ENCODE peak calls at places on chromosomes 12 and 14, in eight cellular contexts. X is upper lobe of right lung, O is thoracic aorta, S is tibial nerve, M is fibroblast of lung, U is astrocyte, H is cardiac muscle cell, T is tibial artery. Z is an unnamed sample. For H3K4me1, the result is how much of the 10 kb centered on the place peaks cover.

GRCh38 chr14:51419685-51420084 is 179.6 kb downstream of the TMX1 start:
- DNase-seq in X (no peak), O (no peak), S (no peak), M (no peak), U (no peak), H (no peak), T (no peak), Z (no peak)

GRCh38 chr12:84785951-84786350 is 126.6 kb downstream of the SLC6A15 start:
- DNase-seq in X (no peak), O (no peak), S (no peak), M (peak), U (no peak), H (peak), T (no peak), Z (no peak)

GRCh38 chr14:65357091-65357490 is 55.4 kb upstream of the FUT8 start:
- DNase-seq in X (no peak), O (no peak), S (no peak), M (no peak), U (no peak), H (no peak), T (no peak), Z (no peak)

GRCh38 chr12:99157946-99158345 is 489.6 kb upstream of the GARIN6 start:
- DNase-seq in X (no peak), O (no peak), S (no peak), M (no peak), U (peak), H (no peak), T (no peak), Z (no peak)

GRCh38 chr14:101333335-101334280 is 227.7 kb upstream of the DIO3 start:
- DNase-seq in X (no peak), O (no peak), S (no peak), M (no peak), U (peak), H (no peak), T (no peak), Z (no peak)

GRCh38 chr12:24045816-24046257 is 96.4 kb upstream of the SOX5 start:
- DNase-seq in X (no peak), O (no peak), S (no peak), M (peak), U (peak), H (peak), T (peak), Z (peak)

GRCh38 chr14:99658218-99658617 is 13.3 kb downstream of the HHIPL1 start:
- DNase-seq in X (no peak), O (no peak), S (no peak), M (no peak), U (no peak), H (no peak), T (no peak), Z (no peak)

GRCh38 chr12:10722502-10722904 is 620 bp downstream of the YBX3 start:
- DNase-seq in X (peak), O (peak), S (no peak), M (peak), U (peak), H (peak), T (peak), Z (peak)

GRCh38 chr12:9588749-9589148 is 19.0 kb downstream of the KLRB1 start:
- DNase-seq in X (no peak), O (no peak), S (no peak), M (no peak), U (no peak), H (no peak), T (no peak), Z (no peak)
- H3K27ac ChIP-seq in X (no peak), O (no peak), S (no peak), M (no peak), U (no peak), H (no peak), T (no peak), Z (no peak)

GRCh38 chr12:97131220-97131981 is 224.3 kb downstream of the NEDD1 start:
- DNase-seq in X (no peak), O (no peak), S (no peak), M (no peak), U (no peak), H (no peak), T (no peak), Z (no peak)

GRCh38 chr12:97132270-97132669 is 225.2 kb downstream of the NEDD1 start:
- DNase-seq in X (no peak), O (no peak), S (no peak), M (no peak), U (no peak), H (no peak), T (no peak), Z (no peak)

GRCh38 chr12:97140355-97140754 is 233.3 kb downstream of the NEDD1 start:
- DNase-seq in X (no peak), O (no peak), S (no peak), M (no peak), U (no peak), H (no peak), T (no peak), Z (no peak)

GRCh38 chr12:97134495-97134894 is 227.4 kb downstream of the NEDD1 start:
- DNase-seq in X (no peak), O (no peak), S (no peak), M (no peak), U (no peak), H (no peak), T (no peak), Z (no peak)
- TF ChIP-seq CTCF in X (no peak), O (no peak), S (no peak), M (no peak), U (no peak), H (no peak), T (no peak), Z (no peak)

DNA sequence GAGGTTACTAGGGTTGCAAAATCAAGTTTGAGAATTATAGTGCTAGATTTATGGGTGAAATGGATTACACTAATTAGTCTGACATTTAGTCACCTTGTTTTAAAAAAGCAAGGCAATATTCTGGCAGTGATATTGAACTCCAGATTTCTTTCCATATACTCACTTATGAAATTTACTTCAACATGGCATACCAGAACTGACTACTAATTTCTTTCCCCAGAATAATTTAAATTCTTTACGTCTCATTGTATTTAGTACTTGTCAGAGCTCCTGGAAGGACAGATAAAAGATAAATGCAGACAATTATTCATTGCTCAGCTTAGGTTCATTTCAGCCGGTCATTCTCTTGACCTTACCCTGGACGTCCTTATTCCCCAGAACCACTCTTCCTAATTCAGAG is 24.3 kb downstream of the EMP1 start:
- DNase-seq in X (no peak), O (no peak), S (no peak), M (no peak), U (peak), H (no peak), T (no peak), Z (no peak)
- H3K4me1 ChIP-seq in X (under half), O (under half), S (under half), M (under half), U (under half), H (under half), T (under half), Z (under half)

GRCh38 chr12:6198556-6198955 is 1.6 kb upstream of the CD9 start:
- DNase-seq in X (no peak), O (no peak), S (no peak), M (no peak), U (no peak), H (no peak), T (no peak), Z (no peak)

GRCh38 chr12:6200266-6201198 is at the start of gene CD9:
- DNase-seq in X (peak), O (no peak), S (no peak), M (no peak), U (no peak), H (no peak), T (peak), Z (no peak)

GRCh38 chr12:6201199-6201608 is 1.0 kb downstream of the CD9 start:
- DNase-seq in X (peak), O (no peak), S (no peak), M (no peak), U (no peak), H (no peak), T (no peak), Z (no peak)

GRCh38 chr12:6199211-6199530 is 1.0 kb upstream of the CD9 start:
- DNase-seq in X (no peak), O (no peak), S (no peak), M (no peak), U (no peak), H (no peak), T (no peak), Z (no peak)

GRCh38 chr12:6199531-6200265 is 502 bp upstream of the CD9 start:
- DNase-seq in X (peak), O (no peak), S (no peak), M (no peak), U (no peak), H (peak), T (peak), Z (no peak)
- H3K27ac ChIP-seq in X (peak), O (peak), S (peak), M (peak), U (no peak), H (no peak), T (peak), Z (peak)

GRCh38 chr12:68020699-68021098 is 31.5 kb downstream of the IFNG-AS1 start:
- DNase-seq in X (no peak), O (no peak), S (no peak), M (no peak), U (no peak), H (no peak), T (no peak), Z (no peak)

GRCh38 chr12:68013181-68013580 is 23.9 kb downstream of the IFNG-AS1 start:
- DNase-seq in X (no peak), O (no peak), S (no peak), M (no peak), U (no peak), H (no peak), T (no peak), Z (no peak)

GRCh38 chr12:68016136-68016535 is 26.9 kb downstream of the IFNG-AS1 start:
- DNase-seq in X (no peak), O (no peak), S (no peak), M (no peak), U (no peak), H (no peak), T (no peak), Z (no peak)

GRCh38 chr12:68020049-68020448 is 30.8 kb downstream of the IFNG-AS1 start:
- DNase-seq in X (no peak), O (no peak), S (no peak), M (no peak), U (no peak), H (no peak), T (no peak), Z (no peak)

GRCh38 chr12:68018315-68018714 is 29.1 kb downstream of the IFNG-AS1 start:
- DNase-seq in X (no peak), O (no peak), S (no peak), M (no peak), U (no peak), H (no peak), T (no peak), Z (no peak)
- TF ChIP-seq CTCF in X (no peak), O (no peak), S (no peak), M (no peak), U (no peak), H (no peak), T (no peak), Z (no peak)

GRCh38 chr14:73240816-73241480 is 3.6 kb downstream of the PAPLN start:
- DNase-seq in X (no peak), O (no peak), S (no peak), M (no peak), U (no peak), H (no peak), T (no peak), Z (no peak)
- H3K4me1 ChIP-seq in X (half or more), O (under half), S (half or more), M (under half), U (under half), H (under half), T (under half), Z (under half)

DNA sequence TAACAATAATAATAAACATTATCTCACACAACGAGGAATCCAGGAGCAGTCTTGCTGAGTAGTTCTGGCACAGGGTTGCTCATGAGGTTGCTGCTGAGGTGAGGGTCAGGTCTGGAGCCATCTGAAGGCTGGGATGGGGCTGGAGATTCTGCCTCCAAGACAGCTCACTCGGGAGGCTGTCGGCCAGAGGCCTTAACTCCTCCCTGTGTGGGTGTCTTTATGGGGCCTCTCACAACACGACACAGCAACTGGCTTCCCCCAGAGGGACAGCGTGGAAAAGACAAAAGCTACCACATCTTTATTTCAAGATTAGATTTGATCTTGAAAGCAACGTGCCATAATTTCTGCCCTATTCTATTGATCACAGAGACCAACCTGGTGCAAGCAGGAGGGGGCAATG is 7.2 kb upstream of the CD4 start:
- DNase-seq in X (no peak), O (no peak), S (no peak), M (no peak), U (no peak), H (no peak), T (no peak), Z (no peak)
- H3K27ac ChIP-seq in X (no peak), O (no peak), S (no peak), M (no peak), U (no peak), H (no peak), T (no peak), Z (no peak)

GRCh38 chr12:95583933-95584332 is 32.7 kb upstream of the USP44 start:
- DNase-seq in X (no peak), O (no peak), S (no peak), M (no peak), U (no peak), H (no peak), T (no peak), Z (no peak)
- TF ChIP-seq CTCF in X (no peak), O (no peak), S (no peak), M (no peak), U (no peak), H (no peak), T (no peak), Z (no peak)

DNA sequence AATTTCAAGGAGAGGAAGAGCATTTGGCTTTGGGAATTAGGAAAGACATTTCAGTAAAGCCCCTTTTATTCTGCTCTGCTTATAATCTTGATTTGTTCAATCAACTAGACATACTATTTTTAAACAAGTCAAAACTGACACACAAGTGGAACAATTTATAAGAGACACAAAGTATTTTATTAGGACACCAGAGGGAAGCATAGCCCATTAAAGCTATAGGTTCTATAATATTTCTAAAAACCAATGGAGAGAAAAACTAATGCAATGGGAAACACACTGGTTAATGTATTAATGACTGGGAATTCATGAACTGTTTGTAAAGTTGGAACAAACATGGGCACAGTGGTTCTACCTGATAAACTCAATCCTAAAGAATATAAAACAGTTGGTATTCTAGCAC is 15.3 kb upstream of the CERS5 start:
- DNase-seq in X (no peak), O (no peak), S (no peak), M (no peak), U (no peak), H (no peak), T (no peak), Z (no peak)
- H3K4me1 ChIP-seq in X (under half), O (under half), S (under half), M (under half), U (under half), H (under half), T (under half), Z (under half)

Z was measured in ascending aorta.